ENCODE peak calls at places on chromosomes 16 and 17, in six cellular contexts. W is prostate gland, E is A673, K is astrocyte, T is body of pancreas, Y is aorta. A is an unnamed sample.
A peak's percentile ranks its signal among the peaks of the same experiment; 100 is the strongest.

GRCh38 chr17:43758086-43758485 is 505 bp downstream of the SOST start:
- DNase-seq in E (no peak), T (no peak), K (no peak), Y (no peak), W (no peak), A (no peak)

GRCh38 chr16:82182237-82183003 is 12.4 kb upstream of the MPHOSPH6 start:
- DNase-seq in W (no peak), Y (no peak), K (no peak), E (no peak), T (no peak), A (no peak)

GRCh38 chr17:39107141-39107540 is 44.3 kb downstream of the PLXDC1 start:
- DNase-seq in E (no peak), K (no peak), T (no peak), Y (no peak), W (no peak), A (no peak)

GRCh38 chr17:5237541-5238016 is 2.9 kb upstream of the SCIMP start:
- DNase-seq in K (peak; percentile 14), E (peak; percentile 46), T (peak; percentile 37), Y (peak; percentile 71), W (peak; percentile 36), A (no peak)

GRCh38 chr17:57755479-57756070 is 10.5 kb upstream of the CCDC182 start:
- DNase-seq in K (no peak), W (no peak), T (no peak), Y (no peak), E (no peak), A (no peak)

GRCh38 chr16:89060207-89060794 is 33.4 kb upstream of the ACSF3 start:
- DNase-seq in K (no peak), W (no peak), Y (no peak), T (no peak), E (no peak), A (no peak)

GRCh38 chr16:47460301-47460754 is 535 bp downstream of the ITFG1 start:
- DNase-seq in E (no peak), W (no peak), Y (no peak), T (no peak), K (peak; percentile 25), A (no peak)

GRCh38 chr16:84085774-84086173 is 31.0 kb downstream of the MBTPS1 start:
- DNase-seq in E (no peak), W (no peak), K (no peak), Y (no peak), T (no peak), A (no peak)

GRCh38 chr16:87206646-87207451 is 110.3 kb downstream of the C16orf95 start:
- DNase-seq in K (peak; percentile 81), E (no peak), W (no peak), T (no peak), Y (no peak), A (no peak)
- H3K4me3 ChIP-seq in K (no peak overlapping the region), E (no peak overlapping the region), W (no peak overlapping the region), T (no peak overlapping the region), Y (no peak overlapping the region), A (no peak overlapping the region)

GRCh38 chr16:68991075-68991474 is 114.4 kb upstream of the HAS3 start:
- DNase-seq in T (no peak), E (no peak), W (no peak), Y (no peak), K (no peak), A (no peak)

GRCh38 chr16:68993421-68993820 is 112.0 kb upstream of the HAS3 start:
- DNase-seq in E (no peak), Y (no peak), K (no peak), T (no peak), W (no peak), A (no peak)

GRCh38 chr16:68994324-68994723 is 111.1 kb upstream of the HAS3 start:
- DNase-seq in T (no peak), Y (no peak), K (no peak), E (no peak), W (no peak), A (no peak)

GRCh38 chr16:68993885-68994284 is 111.6 kb upstream of the HAS3 start:
- DNase-seq in E (peak; percentile 31), Y (no peak), T (no peak), W (no peak), K (peak; percentile 95), A (no peak)

GRCh38 chr16:68992521-68992920 is 112.9 kb upstream of the HAS3 start:
- DNase-seq in T (no peak), W (no peak), K (peak; percentile 77), Y (no peak), E (no peak), A (no peak)
- H3K4me1 ChIP-seq in T (peaks cover 22% of the 10 kb centered on the region), W (no peaks in the 10 kb centered on the region), K (peaks cover 33% of the 10 kb centered on the region), Y (no peaks in the 10 kb centered on the region), E (peaks cover 30% of the 10 kb centered on the region), A (no peaks in the 10 kb centered on the region)

GRCh38 chr17:28745777-28746473 is 2.1 kb downstream of the TRAF4 start:
- DNase-seq in K (no peak), W (no peak), Y (peak; percentile 46), T (peak; percentile 86), E (peak; percentile 43), A (peak; percentile 53)

GRCh38 chr17:28747801-28748750 is 4.3 kb downstream of the TRAF4 start:
- DNase-seq in T (peak; percentile 22), Y (peak; percentile 39), K (no peak), E (no peak), W (no peak), A (no peak)

GRCh38 chr17:28745052-28745776 is 1.4 kb downstream of the TRAF4 start:
- DNase-seq in E (peak; percentile 76), Y (peak; percentile 66), K (peak; percentile 27), T (peak; percentile 74), W (peak; percentile 78), A (peak; percentile 60)

GRCh38 chr17:28747046-28747691 is 3.4 kb downstream of the TRAF4 start:
- DNase-seq in Y (peak; percentile 58), E (no peak), T (peak; percentile 93), K (no peak), W (peak; percentile 89), A (no peak)

GRCh38 chr17:28746611-28747045 is 2.8 kb downstream of the TRAF4 start:
- DNase-seq in K (no peak), W (no peak), E (no peak), T (peak; percentile 92), Y (peak; percentile 46), A (peak; percentile 69)
- H3K4me3 ChIP-seq in K (peak overlapping the region; percentile 85), W (no peak overlapping the region), E (peak overlapping the region; percentile 72), T (no peak overlapping the region), Y (no peak overlapping the region), A (peak overlapping the region; percentile 22)

GRCh38 chr16:66752958-66753357 is 1.5 kb upstream of the DYNC1LI2 start:
- DNase-seq in Y (no peak), W (no peak), K (no peak), E (no peak), T (no peak), A (no peak)

GRCh38 chr16:66751135-66751991 is at the start of gene DYNC1LI2:
- DNase-seq in E (peak; percentile 86), Y (peak; percentile 89), K (peak; percentile 34), T (peak; percentile 80), W (peak; percentile 58), A (peak; percentile 93)

GRCh38 chr16:66754211-66754610 is 2.8 kb upstream of the DYNC1LI2 start:
- DNase-seq in W (no peak), K (no peak), Y (no peak), E (no peak), T (no peak), A (no peak)

GRCh38 chr16:66751992-66752322 is 548 bp upstream of the DYNC1LI2 start:
- DNase-seq in W (no peak), K (no peak), E (no peak), T (no peak), Y (no peak), A (no peak)

GRCh38 chr16:66752379-66752778 is 970 bp upstream of the DYNC1LI2 start:
- DNase-seq in W (no peak), Y (no peak), E (no peak), K (no peak), T (no peak), A (no peak)
- H3K4me1 ChIP-seq in W (peaks cover 3% of the 10 kb centered on the region), Y (peaks cover 4% of the 10 kb centered on the region), E (peaks cover 7% of the 10 kb centered on the region), K (peaks cover 13% of the 10 kb centered on the region), T (peaks cover 32% of the 10 kb centered on the region), A (peaks cover 25% of the 10 kb centered on the region)